ENCODE peak calls at places on chromosomes 7 and 10, in four cellular contexts. T, S, K and Z are unnamed samples.
A peak's percentile ranks its signal among the peaks of the same experiment; 100 is the strongest.

GRCh38 chr7:27106181-27106905 is 3.9 kb upstream of the HOXA2 start:
- DNase-seq in K (no peak), S (no peak), T (no peak), Z (peak; percentile 73)

GRCh38 chr10:5234106-5234877 is 37.7 kb downstream of the AKR1C4 start:
- DNase-seq in S (peak; percentile 91), K (no peak), T (no peak), Z (no peak)

GRCh38 chr10:45239642-45240041 is 75.8 kb downstream of the OR13A1 start:
- DNase-seq in K (no peak), T (no peak), S (no peak), Z (no peak)

GRCh38 chr7:113197274-113197673 is 78.9 kb upstream of the SMIM30 start:
- DNase-seq in T (no peak), K (no peak), S (no peak), Z (no peak)

GRCh38 chr10:114779803-114780609 is 41.6 kb upstream of the FHIP2A start:
- DNase-seq in T (no peak), K (no peak), S (peak; percentile 3), Z (no peak)

GRCh38 chr7:77393261-77393660 is 22.9 kb downstream of the GSAP start:
- DNase-seq in S (no peak), K (peak; percentile 85), T (no peak), Z (no peak)

GRCh38 chr7:147547252-147547897 is 1043.2 kb upstream of the C7orf33 start:
- DNase-seq in K (no peak), S (peak; percentile 10), T (peak; percentile 42), Z (peak; percentile 61)

GRCh38 chr10:50467209-50467608 is 156.5 kb downstream of the SGMS1 start:
- DNase-seq in S (no peak), K (no peak), T (no peak), Z (no peak)

GRCh38 chr10:131035779-131036178 is 275.7 kb downstream of the TCERG1L start:
- DNase-seq in S (no peak), T (no peak), K (no peak), Z (no peak)

GRCh38 chr7:144720139-144720538 is 115.7 kb downstream of the TPK1 start:
- DNase-seq in S (no peak), K (no peak), T (no peak), Z (peak; percentile 35)

GRCh38 chr10:108275895-108276685 is 1111.6 kb upstream of the SORCS1 start:
- DNase-seq in S (no peak), K (no peak), T (no peak), Z (no peak)

GRCh38 chr7:77778535-77778934 is 19.7 kb downstream of the TMEM60 start:
- DNase-seq in K (no peak), T (no peak), S (no peak), Z (no peak)

GRCh38 chr7:151148319-151149259 is 18.9 kb downstream of the GBX1 start:
- DNase-seq in S (no peak), T (no peak), K (no peak), Z (no peak)

GRCh38 chr7:143355450-143356385 is 6.8 kb downstream of the FAM131B start:
- DNase-seq in T (peak; percentile 38), S (no peak), K (no peak), Z (peak; percentile 38)

GRCh38 chr7:151038951-151039849 is 9.1 kb upstream of the ASIC3 start:
- DNase-seq in K (no peak), T (peak; percentile 100), S (peak; percentile 67), Z (no peak)

GRCh38 chr10:86262671-86263165 is 103.9 kb downstream of the GRID1 start:
- DNase-seq in K (no peak), S (no peak), T (no peak), Z (no peak)

GRCh38 chr10:4725917-4726606 is 99.9 kb upstream of the AKR1E2 start:
- DNase-seq in T (no peak), K (no peak), S (peak; percentile 85), Z (no peak)

GRCh38 chr10:34396669-34397068 is 418.4 kb downstream of the PARD3 start:
- DNase-seq in S (no peak), K (no peak), T (no peak), Z (no peak)

GRCh38 chr7:144118341-144118740 is 4.6 kb upstream of the OR2A14 start:
- DNase-seq in K (no peak), S (no peak), T (no peak), Z (no peak)

GRCh38 chr10:58518775-58519174 is 6.1 kb downstream of the BICC1 start:
- DNase-seq in K (no peak), S (no peak), T (no peak), Z (no peak)

GRCh38 chr10:88082806-88083596 is 219.6 kb downstream of the PTEN start:
- DNase-seq in T (no peak), K (no peak), S (no peak), Z (no peak)

GRCh38 chr7:37481722-37482288 is 33.1 kb upstream of the ELMO1 start:
- DNase-seq in S (no peak), K (no peak), T (no peak), Z (no peak)

GRCh38 chr7:37482505-37482904 is 33.8 kb upstream of the ELMO1 start:
- DNase-seq in K (no peak), T (no peak), S (no peak), Z (no peak)

GRCh38 chr7:37484460-37485063 is 35.9 kb upstream of the ELMO1 start:
- DNase-seq in K (no peak), S (no peak), T (no peak), Z (no peak)

GRCh38 chr7:37481154-37481553 is 32.5 kb upstream of the ELMO1 start:
- DNase-seq in S (no peak), T (no peak), K (no peak), Z (no peak)

DNA sequence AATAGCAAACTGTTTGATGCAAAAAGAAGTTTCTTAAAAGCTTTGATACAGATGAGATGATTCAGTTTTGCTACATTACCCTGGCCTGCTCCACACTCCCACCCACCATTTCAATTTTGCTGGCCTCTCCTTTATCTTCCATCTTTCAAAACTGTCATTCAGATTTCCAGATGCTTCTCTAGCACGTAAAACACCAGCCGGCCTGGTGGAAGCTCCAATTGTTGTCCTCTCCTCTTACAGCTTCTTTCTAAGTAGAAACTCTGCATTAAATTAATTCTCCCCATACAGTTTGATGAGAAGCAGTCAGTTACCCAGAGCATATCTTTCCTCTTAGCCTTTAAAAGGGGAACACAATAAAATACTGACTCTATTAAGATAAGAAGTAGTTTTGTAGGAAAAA is 34.3 kb upstream of the ELMO1 start:
- DNase-seq in S (no peak), K (no peak), T (no peak), Z (no peak)
- TF ChIP-seq SP1 in S (no peak), K (no peak), T (no peak), Z (no peak)

GRCh38 chr7:12139421-12139820 is 71.7 kb upstream of the TMEM106B start:
- DNase-seq in K (no peak), T (no peak), S (no peak), Z (no peak)
- TF ChIP-seq CREM in K (no peak), T (no peak), S (no peak), Z (no peak)

GRCh38 chr10:24947304-24948097 is 4.9 kb downstream of the PRTFDC1 start:
- DNase-seq in T (no peak), S (no peak), K (peak; percentile 51), Z (no peak)
- TF ChIP-seq SP1 in T (no peak), S (no peak), K (no peak), Z (no peak)

DNA sequence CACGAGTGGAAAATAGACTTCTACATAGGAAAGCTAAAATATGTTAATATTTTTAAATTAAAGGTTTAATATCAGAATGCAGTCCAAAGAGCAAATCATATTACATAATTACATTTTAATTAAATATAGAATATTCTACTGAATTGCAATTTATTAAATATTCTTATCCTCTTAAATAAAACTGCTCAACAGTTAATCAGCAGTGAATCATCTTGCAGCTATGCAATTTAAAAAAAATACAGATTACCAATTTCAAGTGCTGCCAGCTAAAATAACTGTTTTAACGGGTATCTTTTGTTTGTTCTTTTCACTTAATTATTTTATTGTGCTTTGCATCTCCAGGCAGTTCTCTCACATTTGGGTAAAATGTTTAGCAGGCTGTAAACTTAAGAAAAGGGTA is 82.2 kb downstream of the ZNRF2 start:
- DNase-seq in T (no peak), K (no peak), S (no peak), Z (no peak)
- TF ChIP-seq CREM in T (no peak), K (no peak), S (no peak), Z (no peak)

DNA sequence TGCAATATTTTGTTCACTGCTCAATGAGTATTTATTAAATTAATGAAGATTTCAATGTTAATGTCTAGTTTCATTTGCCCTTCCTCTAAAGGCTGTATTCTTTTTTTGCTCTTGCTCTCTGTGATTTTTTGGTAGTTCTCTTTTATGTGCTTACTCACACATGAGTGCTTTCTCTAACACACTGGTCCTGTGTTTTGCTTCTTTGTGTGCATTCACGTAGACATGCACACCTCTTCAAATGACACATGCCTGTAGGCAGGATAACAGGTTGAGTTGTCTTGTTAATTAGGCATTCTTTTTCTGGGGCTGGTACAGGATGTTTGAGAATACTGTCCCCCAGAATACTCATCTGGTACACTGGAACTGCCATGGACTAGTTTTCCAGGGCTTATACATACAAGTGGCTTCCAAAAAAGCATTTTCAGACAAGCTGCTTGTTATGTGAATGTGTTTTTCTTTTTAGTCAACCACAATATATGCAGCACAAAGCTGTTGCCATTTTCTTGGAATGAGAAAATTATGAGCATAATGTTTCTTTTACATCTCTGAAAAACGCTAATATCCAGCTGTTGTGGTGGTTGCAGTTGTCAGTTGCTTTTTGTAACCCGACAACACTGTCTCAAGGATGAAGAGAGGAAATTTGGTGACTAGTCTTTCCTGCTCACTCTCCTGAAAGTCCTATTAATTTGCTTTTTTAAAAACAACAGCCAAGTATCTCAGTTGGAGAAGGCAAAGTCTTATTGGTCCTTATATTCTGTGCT is 416.4 kb downstream of the AUTS2 start:
- DNase-seq in T (no peak), K (peak; percentile 42), S (no peak), Z (no peak)
- TF ChIP-seq SP1 in T (no peak), K (no peak), S (no peak), Z (no peak)